ENCODE peak calls at places on chromosomes 16 and 17, in seven cellular contexts. Y is HCT116, T is GM23248, I is MM.1S, V is OCI-LY7, L is neural progenitor cell, A is GM23338. E is an unnamed sample. For H3K4me1, the result is how much of the 10 kb centered on the place peaks cover.

GRCh38 chr17:72618018-72618509 is 474.4 kb downstream of the SLC39A11 start:
- DNase-seq in Y (peak), T (peak), I (no peak), V (no peak), L (peak), A (no peak), E (peak)

GRCh38 chr17:46950997-46951621 is 27.9 kb downstream of the RPRML start:
- DNase-seq in Y (no peak), T (no peak), I (no peak), V (no peak), L (peak), A (no peak), E (no peak)

GRCh38 chr17:65786479-65786878 is 225.0 kb upstream of the AXIN2 start:
- DNase-seq in Y (no peak), T (no peak), I (no peak), V (no peak), L (no peak), A (no peak), E (no peak)

GRCh38 chr17:55625516-55625915 is 97.1 kb downstream of the TMEM100 start:
- DNase-seq in Y (no peak), T (no peak), I (peak), V (no peak), L (no peak), A (no peak), E (no peak)

GRCh38 chr17:64172510-64172909 is 42.6 kb upstream of the ERN1 start:
- DNase-seq in Y (no peak), T (no peak), I (no peak), V (no peak), L (no peak), A (no peak), E (no peak)

GRCh38 chr16:4660454-4661007 is 32.8 kb upstream of the NUDT16L1 start:
- DNase-seq in Y (no peak), T (peak), I (no peak), V (no peak), L (no peak), A (no peak), E (peak)

GRCh38 chr16:52368899-52369298 is 178.0 kb downstream of the TOX3 start:
- DNase-seq in Y (no peak), T (no peak), I (no peak), V (no peak), L (no peak), A (no peak), E (peak)

GRCh38 chr16:65244811-65245210 is 122.9 kb upstream of the CDH11 start:
- DNase-seq in Y (no peak), T (no peak), I (no peak), V (no peak), L (no peak), A (no peak), E (no peak)

GRCh38 chr16:85524630-85525463 is 88.3 kb upstream of the GSE1 start:
- DNase-seq in Y (no peak), T (no peak), I (no peak), V (peak), L (peak), A (no peak), E (peak)

GRCh38 chr16:67346328-67346727 is 19.7 kb downstream of the LRRC36 start:
- DNase-seq in Y (no peak), T (no peak), I (no peak), V (no peak), L (no peak), A (no peak), E (no peak)

GRCh38 chr16:67345401-67345800 is 18.8 kb downstream of the LRRC36 start:
- DNase-seq in Y (no peak), T (no peak), I (no peak), V (no peak), L (no peak), A (no peak), E (no peak)

DNA sequence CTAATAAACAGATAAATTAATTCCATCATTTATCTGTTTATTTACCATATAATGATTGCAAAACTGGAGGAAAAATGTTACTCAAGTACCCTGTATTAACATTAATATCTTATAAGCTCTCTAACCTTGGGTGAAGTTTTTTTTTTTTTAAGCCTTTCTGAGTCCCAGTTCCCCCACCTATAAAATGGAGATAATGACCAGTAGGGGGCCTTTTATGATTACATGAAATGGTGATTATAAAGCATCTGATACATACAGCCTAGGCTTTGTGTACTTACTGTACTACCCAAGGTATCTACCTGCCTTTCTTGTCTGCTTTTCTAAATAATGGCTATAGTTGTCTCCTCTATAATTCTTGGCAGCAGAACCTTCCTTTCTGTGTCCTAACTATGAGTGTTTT is 22.6 kb downstream of the LRRC36 start:
- DNase-seq in Y (peak), T (peak), I (peak), V (peak), L (no peak), A (peak), E (no peak)
- TF ChIP-seq EZH2phosphoT487 in Y (no peak), T (no peak), I (no peak), V (no peak), L (no peak), A (no peak), E (no peak)

DNA sequence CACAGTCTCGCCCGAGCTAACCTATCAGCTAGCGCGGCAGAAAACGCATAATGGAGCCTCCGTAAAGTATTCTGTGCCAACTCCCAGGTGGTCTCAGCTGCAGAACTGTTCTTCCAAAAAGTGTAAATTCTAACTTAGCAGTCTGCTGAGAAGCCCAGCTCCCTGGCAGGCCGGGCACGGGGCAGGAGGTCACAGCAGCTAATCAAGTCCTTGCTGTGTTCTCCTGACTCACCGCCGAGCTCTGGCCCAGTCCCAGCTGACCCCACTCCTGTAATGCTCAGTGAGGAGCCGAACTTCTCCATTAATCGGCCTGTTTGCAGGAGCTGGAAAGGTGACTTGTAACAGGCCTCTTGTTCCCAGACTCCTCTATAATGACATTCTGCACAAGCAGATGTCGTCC is 193.3 kb downstream of the IRX3 start:
- DNase-seq in Y (no peak), T (no peak), I (no peak), V (no peak), L (no peak), A (no peak), E (no peak)
- H3K4me1 ChIP-seq in Y (under half), T (under half), I (under half), V (under half), L (under half), A (under half), E (under half)

GRCh38 chr16:50156590-50156989 is 3.5 kb downstream of the TENT4B start:
- DNase-seq in Y (no peak), T (no peak), I (no peak), V (no peak), L (no peak), A (no peak), E (no peak)
- H3K4me2 ChIP-seq in Y (no peak), T (no peak), I (no peak), V (no peak), L (no peak), A (no peak), E (peak)

DNA sequence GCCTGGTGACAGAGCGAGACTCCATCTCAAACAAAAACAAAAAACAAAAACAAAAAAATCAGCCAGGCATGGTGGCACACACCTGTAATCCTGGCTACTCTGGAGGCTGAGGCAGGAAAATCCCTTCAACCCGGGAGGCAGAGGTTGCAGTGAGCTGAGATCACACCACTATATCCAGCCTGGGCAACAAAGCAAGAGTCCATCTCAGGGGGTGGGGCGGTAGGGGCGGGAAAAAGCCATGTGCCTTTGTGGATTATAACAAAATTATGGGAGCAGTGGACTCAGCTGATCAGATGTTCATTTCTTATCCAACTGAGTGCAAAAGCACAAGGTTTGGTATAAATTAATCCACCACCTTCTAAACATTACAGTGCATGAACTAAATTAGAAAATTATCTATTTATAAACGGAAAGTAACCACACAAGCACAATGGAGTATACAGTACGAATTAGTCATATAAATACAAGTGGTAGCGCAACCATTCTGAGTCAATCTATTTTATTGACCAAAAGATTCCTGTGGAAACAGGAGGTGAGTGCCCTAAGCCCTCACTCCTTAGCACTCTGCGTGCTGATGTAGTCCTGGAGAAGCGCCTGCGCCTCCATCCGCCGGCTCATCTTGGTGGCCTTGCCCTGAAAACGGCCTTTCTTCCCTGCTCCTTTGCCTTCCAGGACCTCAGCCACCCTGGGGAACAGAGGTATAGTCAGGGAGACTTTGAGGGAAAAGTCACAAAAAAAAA is 14.0 kb downstream of the AARSD1 start:
- DNase-seq in Y (no peak), T (no peak), I (no peak), V (no peak), L (no peak), A (no peak), E (no peak)
- TF ChIP-seq EZH2phosphoT487 in Y (no peak), T (no peak), I (no peak), V (no peak), L (no peak), A (no peak), E (no peak)

GRCh38 chr17:1727258-1727789 is 2.8 kb downstream of the WDR81 start:
- DNase-seq in Y (no peak), T (no peak), I (no peak), V (no peak), L (no peak), A (no peak), E (peak)
- H3K4me1 ChIP-seq in Y (under half), T (under half), I (under half), V (under half), L (under half), A (under half), E (under half)

E was measured in hepatocyte.